ENCODE peak calls at places on chromosomes 3 and 15, in five cellular contexts. R is activated CD4-positive, alpha-beta T cell treated with anti-CD3 and anti-CD28 coated beads for 1 hour; W is HL-60; C is Caki2; B is GM19239. A is an unnamed sample.

GRCh38 chr3:161559177-161559998 is 62.8 kb downstream of the OTOL1 start:
- DNase-seq in R (no peak), W (no peak), C (peak; percentile 65), B (no peak), A (peak; percentile 12)

GRCh38 chr3:71421820-71422566 is 161.5 kb downstream of the FOXP1 start:
- DNase-seq in R (no peak), W (no peak), C (peak; percentile 55), B (peak; percentile 52), A (peak; percentile 42)

GRCh38 chr3:193805448-193805847 is 212.4 kb downstream of the OPA1 start:
- DNase-seq in R (no peak), W (no peak), C (peak; percentile 86), B (no peak), A (no peak)

GRCh38 chr3:142998439-142998838 is 2.9 kb upstream of the U2SURP start:
- DNase-seq in R (no peak), W (no peak), C (no peak), B (no peak), A (no peak)

GRCh38 chr3:167493240-167493639 is 19.4 kb upstream of the SERPINI2 start:
- DNase-seq in R (no peak), W (no peak), C (peak; percentile 7), B (no peak), A (no peak)

GRCh38 chr3:133448478-133449122 is 48.7 kb downstream of the BFSP2 start:
- DNase-seq in R (no peak), W (no peak), C (no peak), B (peak; percentile 63), A (peak; percentile 81)

GRCh38 chr3:50323092-50323600 is 601 bp upstream of the HYAL2 start:
- DNase-seq in R (no peak), W (no peak), C (no peak), B (no peak), A (no peak)

GRCh38 chr3:107705046-107705445 is 182.3 kb downstream of the BBX start:
- DNase-seq in R (no peak), W (no peak), C (no peak), B (no peak), A (no peak)

GRCh38 chr15:77066961-77067690 is 3.8 kb downstream of the TSPAN3 start:
- DNase-seq in R (no peak), W (no peak), C (peak; percentile 81), B (no peak), A (no peak)

GRCh38 chr3:191366675-191367074 is 36.3 kb upstream of the UTS2B start:
- DNase-seq in R (no peak), W (no peak), C (peak; percentile 35), B (no peak), A (no peak)

GRCh38 chr15:29636140-29636539 is 186.1 kb downstream of the TJP1 start:
- DNase-seq in R (no peak), W (no peak), C (no peak), B (no peak), A (no peak)

GRCh38 chr3:134652409-134652831 is 1.6 kb upstream of the KY start:
- DNase-seq in R (no peak), W (no peak), C (no peak), B (no peak), A (no peak)

GRCh38 chr15:101121511-101122090 is 130.2 kb downstream of the CHSY1 start:
- DNase-seq in R (no peak), W (no peak), C (no peak), B (peak; percentile 81), A (peak; percentile 79)

GRCh38 chr3:39971450-39972081 is 162.2 kb downstream of the MYRIP start:
- DNase-seq in R (no peak), W (no peak), C (no peak), B (no peak), A (no peak)

GRCh38 chr15:70892002-70892911 is at the start of the genes LRRC49 and THAP10:
- DNase-seq in R (no peak), W (peak; percentile 35), C (peak; percentile 96), B (peak; percentile 51), A (peak; percentile 84)

GRCh38 chr3:98504534-98504933 is 7.1 kb downstream of the OR5K2 start:
- DNase-seq in R (no peak), W (no peak), C (no peak), B (no peak), A (no peak)

GRCh38 chr3:112738366-112738765 is 97.4 kb upstream of the CCDC80 start:
- DNase-seq in R (no peak), W (peak; percentile 44), C (no peak), B (no peak), A (no peak)

GRCh38 chr3:13278783-13279531 is 141.2 kb downstream of the NUP210 start:
- DNase-seq in R (no peak), W (no peak), C (peak; percentile 6), B (no peak), A (no peak)

GRCh38 chr15:74505837-74506514 is 35.0 kb upstream of the ARID3B start:
- DNase-seq in R (no peak), W (no peak), C (no peak), B (no peak), A (no peak)

GRCh38 chr3:4712109-4712508 is 219.0 kb downstream of the ITPR1 start:
- DNase-seq in R (no peak), W (peak; percentile 37), C (no peak), B (no peak), A (no peak)

GRCh38 chr3:52609316-52609815 is 73.0 kb downstream of the UQCC5 start:
- DNase-seq in R (no peak), W (no peak), C (no peak), B (no peak), A (no peak)

GRCh38 chr3:37973250-37974054 is 17.1 kb upstream of the VILL start:
- DNase-seq in R (no peak), W (no peak), C (no peak), B (no peak), A (no peak)

A was measured in GM20000.